ENCODE peak calls at places on chromosomes 11 and 22, in ten cellular contexts. One of them, this sample, is unnamed.
A peak's percentile ranks its signal among the peaks of the same experiment; 100 is the strongest.

GRCh38 chr11:88480217-88480616 is 142.7 kb upstream of the CTSC start:
- DNase-seq in GM03348: peak; percentile 62
- DNase-seq in stimulated activated naive B cell treated with anti-CD40 and anti-IgM and Interleukin-4, amounts not matched to agents 10 μg/mL and 1 μg/mL and 100 μg/mL, for 72 hours: no peak
- DNase-seq in dorsolateral prefrontal cortex: no peak
- DNase-seq in adipocyte: peak; percentile 74
- DNase-seq in SK-N-DZ: no peak
- DNase-seq in uterus: peak; percentile 56
- DNase-seq in EH: peak; percentile 98
- DNase-seq in NCI-H345: no peak
- DNase-seq in hepatocyte: no peak
- DNase-seq in this sample: peak; percentile 17

GRCh38 chr22:23767303-23767672 is 484 bp downstream of the CHCHD10 start:
- DNase-seq in GM03348: no peak
- DNase-seq in stimulated activated naive B cell treated with anti-CD40 and anti-IgM and Interleukin-4, amounts not matched to agents 10 μg/mL and 1 μg/mL and 100 μg/mL, for 72 hours: no peak
- DNase-seq in dorsolateral prefrontal cortex: no peak
- DNase-seq in adipocyte: no peak
- DNase-seq in SK-N-DZ: no peak
- DNase-seq in uterus: no peak
- DNase-seq in EH: no peak
- DNase-seq in NCI-H345: no peak
- DNase-seq in hepatocyte: no peak
- DNase-seq in this sample: no peak

GRCh38 chr11:10414659-10415058 is 40.4 kb upstream of the AMPD3 start:
- DNase-seq in GM03348: peak; percentile 72
- DNase-seq in stimulated activated naive B cell treated with anti-CD40 and anti-IgM and Interleukin-4, amounts not matched to agents 10 μg/mL and 1 μg/mL and 100 μg/mL, for 72 hours: no peak
- DNase-seq in dorsolateral prefrontal cortex: no peak
- DNase-seq in adipocyte: no peak
- DNase-seq in SK-N-DZ: no peak
- DNase-seq in uterus: no peak
- DNase-seq in EH: peak; percentile 84
- DNase-seq in NCI-H345: no peak
- DNase-seq in hepatocyte: no peak
- DNase-seq in this sample: peak; percentile 54

GRCh38 chr22:37421468-37421877 is 5.8 kb downstream of the ELFN2 start:
- DNase-seq in GM03348: no peak
- DNase-seq in stimulated activated naive B cell treated with anti-CD40 and anti-IgM and Interleukin-4, amounts not matched to agents 10 μg/mL and 1 μg/mL and 100 μg/mL, for 72 hours: no peak
- DNase-seq in dorsolateral prefrontal cortex: no peak
- DNase-seq in adipocyte: no peak
- DNase-seq in SK-N-DZ: no peak
- DNase-seq in uterus: no peak
- DNase-seq in EH: no peak
- DNase-seq in NCI-H345: no peak
- DNase-seq in hepatocyte: no peak
- DNase-seq in this sample: no peak

GRCh38 chr11:121889931-121890330 is 226.1 kb downstream of the BLID start:
- DNase-seq in GM03348: peak; percentile 51
- DNase-seq in stimulated activated naive B cell treated with anti-CD40 and anti-IgM and Interleukin-4, amounts not matched to agents 10 μg/mL and 1 μg/mL and 100 μg/mL, for 72 hours: no peak
- DNase-seq in dorsolateral prefrontal cortex: no peak
- DNase-seq in adipocyte: peak; percentile 65
- DNase-seq in SK-N-DZ: no peak
- DNase-seq in uterus: no peak
- DNase-seq in EH: peak; percentile 79
- DNase-seq in NCI-H345: no peak
- DNase-seq in hepatocyte: no peak
- DNase-seq in this sample: no peak

GRCh38 chr22:28810839-28811491 is 10.6 kb upstream of the XBP1 start:
- DNase-seq in GM03348: no peak
- DNase-seq in stimulated activated naive B cell treated with anti-CD40 and anti-IgM and Interleukin-4, amounts not matched to agents 10 μg/mL and 1 μg/mL and 100 μg/mL, for 72 hours: no peak
- DNase-seq in dorsolateral prefrontal cortex: no peak
- DNase-seq in adipocyte: no peak
- DNase-seq in SK-N-DZ: no peak
- DNase-seq in uterus: peak; percentile 32
- DNase-seq in EH: no peak
- DNase-seq in NCI-H345: no peak
- DNase-seq in hepatocyte: no peak
- DNase-seq in this sample: peak; percentile 72

GRCh38 chr22:45009881-45010531 is at the start of gene PHF21B:
- DNase-seq in GM03348: peak; percentile 82
- DNase-seq in stimulated activated naive B cell treated with anti-CD40 and anti-IgM and Interleukin-4, amounts not matched to agents 10 μg/mL and 1 μg/mL and 100 μg/mL, for 72 hours: no peak
- DNase-seq in dorsolateral prefrontal cortex: peak; percentile 75
- DNase-seq in adipocyte: peak; percentile 64
- DNase-seq in SK-N-DZ: peak; percentile 79
- DNase-seq in uterus: peak; percentile 71
- DNase-seq in EH: peak; percentile 33
- DNase-seq in NCI-H345: peak; percentile 75
- DNase-seq in hepatocyte: peak; percentile 83
- DNase-seq in this sample: no peak

GRCh38 chr11:59754859-59755700 is at the start of gene STX3:
- DNase-seq in GM03348: peak; percentile 92
- DNase-seq in stimulated activated naive B cell treated with anti-CD40 and anti-IgM and Interleukin-4, amounts not matched to agents 10 μg/mL and 1 μg/mL and 100 μg/mL, for 72 hours: peak; percentile 35
- DNase-seq in dorsolateral prefrontal cortex: peak; percentile 53
- DNase-seq in adipocyte: peak; percentile 76
- DNase-seq in SK-N-DZ: peak; percentile 20
- DNase-seq in uterus: peak; percentile 58
- DNase-seq in EH: peak; percentile 83
- DNase-seq in NCI-H345: peak; percentile 78
- DNase-seq in hepatocyte: peak; percentile 92
- DNase-seq in this sample: peak; percentile 32

GRCh38 chr11:32088117-32088941 is 2.5 kb upstream of the RCN1 start:
- DNase-seq in GM03348: peak; percentile 76
- DNase-seq in stimulated activated naive B cell treated with anti-CD40 and anti-IgM and Interleukin-4, amounts not matched to agents 10 μg/mL and 1 μg/mL and 100 μg/mL, for 72 hours: peak; percentile 14
- DNase-seq in dorsolateral prefrontal cortex: no peak
- DNase-seq in adipocyte: peak; percentile 85
- DNase-seq in SK-N-DZ: no peak
- DNase-seq in uterus: peak; percentile 39
- DNase-seq in EH: peak; percentile 90
- DNase-seq in NCI-H345: peak; percentile 17
- DNase-seq in hepatocyte: peak; percentile 37
- DNase-seq in this sample: peak; percentile 14

GRCh38 chr22:46650078-46650810 is 30.1 kb downstream of the GRAMD4 start:
- DNase-seq in GM03348: no peak
- DNase-seq in stimulated activated naive B cell treated with anti-CD40 and anti-IgM and Interleukin-4, amounts not matched to agents 10 μg/mL and 1 μg/mL and 100 μg/mL, for 72 hours: no peak
- DNase-seq in dorsolateral prefrontal cortex: no peak
- DNase-seq in adipocyte: no peak
- DNase-seq in SK-N-DZ: no peak
- DNase-seq in uterus: no peak
- DNase-seq in EH: no peak
- DNase-seq in NCI-H345: no peak
- DNase-seq in hepatocyte: no peak
- DNase-seq in this sample: no peak

GRCh38 chr22:35617137-35617755 is at the start of gene MB:
- DNase-seq in GM03348: no peak
- DNase-seq in stimulated activated naive B cell treated with anti-CD40 and anti-IgM and Interleukin-4, amounts not matched to agents 10 μg/mL and 1 μg/mL and 100 μg/mL, for 72 hours: no peak
- DNase-seq in dorsolateral prefrontal cortex: no peak
- DNase-seq in adipocyte: no peak
- DNase-seq in SK-N-DZ: no peak
- DNase-seq in uterus: no peak
- DNase-seq in EH: no peak
- DNase-seq in NCI-H345: no peak
- DNase-seq in hepatocyte: no peak
- DNase-seq in this sample: no peak

GRCh38 chr11:2789331-2789730 is 89.5 kb upstream of the KCNQ1OT1 start:
- DNase-seq in GM03348: no peak
- DNase-seq in stimulated activated naive B cell treated with anti-CD40 and anti-IgM and Interleukin-4, amounts not matched to agents 10 μg/mL and 1 μg/mL and 100 μg/mL, for 72 hours: no peak
- DNase-seq in dorsolateral prefrontal cortex: peak; percentile 2
- DNase-seq in adipocyte: no peak
- DNase-seq in SK-N-DZ: no peak
- DNase-seq in uterus: no peak
- DNase-seq in EH: no peak
- DNase-seq in NCI-H345: no peak
- DNase-seq in hepatocyte: no peak
- DNase-seq in this sample: no peak

GRCh38 chr22:24134090-24134846 is 47.0 kb upstream of the SUSD2 start:
- DNase-seq in GM03348: no peak
- DNase-seq in stimulated activated naive B cell treated with anti-CD40 and anti-IgM and Interleukin-4, amounts not matched to agents 10 μg/mL and 1 μg/mL and 100 μg/mL, for 72 hours: peak; percentile 71
- DNase-seq in dorsolateral prefrontal cortex: peak; percentile 83
- DNase-seq in adipocyte: no peak
- DNase-seq in SK-N-DZ: no peak
- DNase-seq in uterus: peak; percentile 37
- DNase-seq in EH: no peak
- DNase-seq in NCI-H345: no peak
- DNase-seq in hepatocyte: no peak
- DNase-seq in this sample: peak; percentile 65